ENCODE peak calls at places on chromosomes 3 and 15, in seven cellular contexts. R, Z, A, D, S, B and Y are unnamed samples.

GRCh38 chr15:39242345-39242744 is 338.5 kb upstream of the THBS1 start:
- DNase-seq in A (no peak), Z (no peak), R (peak), D (no peak), S (no peak), B (no peak), Y (no peak)

GRCh38 chr15:88982304-88982945 is 69.2 kb upstream of the MFGE8 start:
- DNase-seq in R (peak), D (no peak), A (peak), B (peak), Z (no peak), S (no peak), Y (no peak)

GRCh38 chr3:157290761-157291160 is 130.8 kb upstream of the CCNL1 start:
- DNase-seq in Z (peak), S (no peak), A (no peak), B (no peak), D (no peak), R (no peak), Y (no peak)

GRCh38 chr15:25251700-25252390 is 187.0 kb downstream of the UBE3A start:
- DNase-seq in D (peak), S (peak), Z (no peak), B (peak), A (no peak), R (no peak), Y (no peak)

GRCh38 chr15:60179786-60180391 is 175.8 kb downstream of the FOXB1 start:
- DNase-seq in Z (peak), S (no peak), A (no peak), D (no peak), B (no peak), R (no peak), Y (no peak)

GRCh38 chr3:1987983-1988382 is 110.7 kb upstream of the CNTN4 start:
- DNase-seq in R (no peak), B (no peak), D (peak), S (peak), Z (no peak), A (no peak), Y (no peak)

GRCh38 chr15:73838795-73839565 is 34.4 kb upstream of the TBC1D21 start:
- DNase-seq in A (peak), S (no peak), Z (no peak), B (peak), D (no peak), R (peak), Y (peak)

GRCh38 chr3:107745354-107745753 is 222.6 kb downstream of the BBX start:
- DNase-seq in D (no peak), S (no peak), B (no peak), Z (no peak), R (no peak), A (no peak), Y (no peak)

GRCh38 chr3:124442463-124442862 is 287.8 kb upstream of the UMPS start:
- DNase-seq in D (no peak), A (no peak), R (no peak), B (no peak), Z (no peak), S (no peak), Y (no peak)

GRCh38 chr3:120348065-120348980 is 831 bp downstream of the LRRC58 start:
- DNase-seq in S (no peak), A (no peak), Z (no peak), R (no peak), D (no peak), B (no peak), Y (no peak)

GRCh38 chr3:115792206-115792955 is 169.1 kb downstream of the GAP43 start:
- DNase-seq in A (no peak), Z (no peak), D (no peak), S (no peak), R (no peak), B (no peak), Y (no peak)

GRCh38 chr3:107198522-107199271 is 178.5 kb upstream of the CCDC54 start:
- DNase-seq in D (no peak), Z (peak), R (no peak), S (no peak), B (no peak), A (no peak), Y (no peak)

GRCh38 chr3:191139771-191140170 is 59.3 kb upstream of the OSTN start:
- DNase-seq in A (no peak), R (no peak), S (no peak), B (no peak), Z (no peak), D (no peak), Y (no peak)

GRCh38 chr3:135869439-135870105 is 96.0 kb upstream of the PPP2R3A start:
- DNase-seq in R (no peak), D (no peak), S (no peak), Z (no peak), B (no peak), A (no peak), Y (no peak)

GRCh38 chr15:70936326-70936725 is 43.7 kb downstream of the LRRC49 start:
- DNase-seq in Z (no peak), D (peak), B (no peak), S (no peak), A (no peak), R (no peak), Y (no peak)

GRCh38 chr3:32146669-32147315 is 40.4 kb downstream of the GPD1L start:
- DNase-seq in R (no peak), S (no peak), D (no peak), Z (no peak), B (no peak), A (no peak), Y (no peak)

GRCh38 chr3:64824281-64824980 is 136.6 kb upstream of the ADAMTS9 start:
- DNase-seq in A (no peak), Z (no peak), R (no peak), S (no peak), D (no peak), B (no peak), Y (no peak)

GRCh38 chr3:197407526-197407925 is 109.1 kb upstream of the DLG1 start:
- DNase-seq in A (no peak), S (no peak), Z (no peak), D (no peak), R (peak), B (no peak), Y (no peak)

GRCh38 chr15:42890161-42890913 is 30.2 kb downstream of the TTBK2 start:
- DNase-seq in D (no peak), S (no peak), B (no peak), Z (peak), A (no peak), R (no peak), Y (no peak)

GRCh38 chr3:35640736-35641135 is 1.4 kb downstream of the ARPP21 start:
- DNase-seq in R (no peak), A (no peak), Z (no peak), S (no peak), B (no peak), D (no peak), Y (no peak)

GRCh38 chr3:106392905-106393304 is 524.1 kb upstream of the CBLB start:
- DNase-seq in A (no peak), S (no peak), D (no peak), R (no peak), Z (no peak), B (no peak), Y (no peak)

GRCh38 chr3:134971359-134971758 is 176.3 kb downstream of the EPHB1 start:
- DNase-seq in R (no peak), A (no peak), S (no peak), Z (no peak), B (no peak), D (no peak), Y (no peak)

GRCh38 chr15:52103217-52104207 is 9.1 kb downstream of the BCL2L10 start:
- DNase-seq in A (peak), Z (peak), B (peak), R (peak), D (no peak), S (no peak), Y (no peak)

GRCh38 chr15:45529613-45530012 is 7.1 kb upstream of the SLC30A4 start:
- DNase-seq in S (no peak), A (no peak), R (no peak), D (no peak), Z (no peak), B (no peak), Y (no peak)

GRCh38 chr15:42037650-42038049 is 16.8 kb upstream of the PLA2G4E start:
- DNase-seq in Z (no peak), D (peak), A (no peak), S (peak), R (no peak), B (no peak), Y (peak)

GRCh38 chr3:141876891-141877561 is 583 bp downstream of the ATP1B3 start:
- DNase-seq in R (peak), D (peak), A (peak), B (peak), S (peak), Z (no peak), Y (peak)

GRCh38 chr3:141246958-141247301 is 15.3 kb downstream of the PXYLP1 start:
- DNase-seq in D (no peak), S (no peak), B (no peak), Z (no peak), R (no peak), A (no peak), Y (no peak)

GRCh38 chr15:68427961-68428360 is 4.0 kb downstream of the ITGA11 start:
- DNase-seq in D (no peak), A (peak), Z (no peak), B (no peak), S (no peak), R (no peak), Y (no peak)

GRCh38 chr3:151439652-151440125 is 21.2 kb downstream of the IGSF10 start:
- DNase-seq in Z (peak), R (no peak), D (no peak), A (no peak), B (no peak), S (no peak), Y (no peak)

GRCh38 chr3:104436536-104436935 is 930.2 kb upstream of the ALCAM start:
- DNase-seq in B (no peak), S (no peak), Z (no peak), R (no peak), A (no peak), D (no peak), Y (no peak)

GRCh38 chr3:189806171-189806951 is 175.2 kb downstream of the TP63 start:
- DNase-seq in R (no peak), S (no peak), A (no peak), B (no peak), Z (no peak), D (no peak), Y (no peak)
- H3K4me3 ChIP-seq in R (no peak), S (no peak), A (no peak), B (no peak), Z (no peak), D (no peak), Y (no peak)

GRCh38 chr3:42613462-42613861 is 13.0 kb downstream of the NKTR start:
- DNase-seq in Z (no peak), D (no peak), R (no peak), A (no peak), B (no peak), S (no peak), Y (no peak)
- H3K27ac ChIP-seq in Z (no peak), D (no peak), R (no peak), A (no peak), B (peak), S (no peak), Y (no peak)

DNA sequence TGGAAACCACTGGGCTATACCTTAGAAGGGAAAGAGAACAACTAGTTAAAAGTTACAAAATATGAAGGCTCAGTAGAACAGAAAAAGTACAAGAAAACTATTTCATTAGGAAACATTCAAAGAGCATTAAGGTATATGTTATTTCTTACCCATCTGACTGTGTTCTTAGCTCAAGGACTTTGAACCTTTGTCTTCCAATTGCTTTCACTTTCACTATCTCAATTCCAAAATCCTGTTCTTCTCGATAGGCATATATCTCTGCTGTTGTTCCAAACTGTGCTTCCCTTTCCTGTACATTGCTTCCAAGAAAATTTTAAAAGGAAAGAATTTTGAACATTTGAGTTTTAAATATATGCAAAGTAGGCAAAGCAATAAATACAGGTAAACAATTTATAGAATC is 6.9 kb downstream of the CRBN start:
- DNase-seq in D (no peak), B (no peak), R (no peak), S (no peak), A (no peak), Z (no peak), Y (no peak)
- H3K4me3 ChIP-seq in D (peak), B (no peak), R (no peak), S (no peak), A (no peak), Z (no peak), Y (no peak)

DNA sequence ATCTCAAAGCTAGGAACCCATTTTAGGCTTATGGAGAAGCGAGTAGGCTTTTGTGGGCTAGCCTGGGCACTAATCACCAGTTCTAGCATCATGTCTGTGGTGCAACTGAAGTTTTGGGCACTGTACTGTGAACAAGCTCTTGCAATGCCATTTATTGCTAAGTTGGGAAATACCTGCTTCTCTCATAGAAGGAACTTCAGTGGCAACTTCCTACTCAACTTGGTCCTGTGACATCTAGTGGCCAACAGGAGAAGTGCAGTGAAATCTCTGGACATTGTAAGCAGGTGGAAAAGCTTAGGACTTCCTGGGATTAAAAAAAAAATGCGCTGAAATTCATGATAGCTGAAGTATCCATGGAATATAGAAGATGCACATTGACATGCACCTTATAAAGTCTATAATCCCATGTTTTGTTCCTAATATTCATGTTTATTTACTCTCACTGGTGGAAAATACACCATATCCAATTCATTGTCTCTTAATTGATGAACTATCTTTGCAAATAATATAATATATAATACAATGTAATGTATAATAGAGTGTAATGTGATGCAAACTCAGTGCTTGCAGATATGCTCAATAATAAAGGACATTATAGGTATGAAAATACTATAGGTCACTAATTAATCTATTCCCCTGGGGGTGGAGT is 6.5 kb upstream of the ALDH1A3 start:
- DNase-seq in Z (peak), S (no peak), A (peak), R (peak), D (no peak), B (peak), Y (peak)
- H3K27ac ChIP-seq in Z (no peak), S (no peak), A (no peak), R (no peak), D (no peak), B (no peak), Y (no peak)

GRCh38 chr3:182644800-182645433 is 148.4 kb upstream of the ATP11B start:
- DNase-seq in S (no peak), Z (no peak), R (no peak), A (no peak), B (no peak), D (no peak), Y (no peak)

DNA sequence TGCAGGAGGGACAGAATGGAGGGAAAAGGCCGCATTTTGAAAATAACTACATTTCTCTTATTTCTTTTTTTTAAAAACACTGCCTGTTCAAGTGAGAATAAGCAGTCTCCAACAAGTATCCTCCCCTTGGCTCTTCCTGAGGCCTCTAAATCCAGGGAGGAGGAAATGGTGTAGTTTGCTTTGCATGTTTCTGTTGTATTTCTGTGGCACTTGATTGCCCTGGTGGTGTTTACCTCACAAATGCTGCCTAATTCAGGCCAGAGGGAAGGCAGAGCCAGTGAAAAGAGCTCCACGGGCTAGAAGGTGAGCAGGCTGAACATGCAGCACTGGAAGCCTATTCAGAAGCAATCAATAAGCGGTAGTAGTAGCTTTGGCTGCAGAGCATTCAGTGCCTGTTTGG is 149.3 kb upstream of the ATP11B start:
- DNase-seq in R (no peak), B (no peak), D (no peak), Z (no peak), A (no peak), S (no peak), Y (no peak)
- H3K4me3 ChIP-seq in R (no peak), B (no peak), D (no peak), Z (no peak), A (no peak), S (no peak), Y (no peak)